ENCODE peak calls at places on chromosome 13, in seven cellular contexts. D, Y, P, H, T, A and F are unnamed samples.

GRCh38 chr13:54183166-54183565 is 1154.6 kb downstream of the OLFM4 start:
- DNase-seq in D (no peak), Y (no peak), P (no peak), H (no peak), T (no peak), A (no peak), F (no peak)

GRCh38 chr13:21051675-21052074 is 9.7 kb downstream of the LATS2 start:
- DNase-seq in D (no peak), Y (no peak), P (no peak), H (no peak), T (no peak), A (no peak), F (no peak)

GRCh38 chr13:48487968-48488367 is 44.9 kb downstream of the RCBTB2 start:
- DNase-seq in D (no peak), Y (no peak), P (no peak), H (no peak), T (no peak), A (no peak), F (no peak)

GRCh38 chr13:66660013-66660804 is 569.9 kb downstream of the PCDH9 start:
- DNase-seq in D (no peak), Y (peak; percentile 69), P (no peak), H (no peak), T (no peak), A (no peak), F (no peak)

GRCh38 chr13:50080158-50080855 is 65.1 kb downstream of the KCNRG start:
- DNase-seq in D (no peak), Y (peak; percentile 63), P (no peak), H (no peak), T (peak; percentile 38), A (peak; percentile 50), F (no peak)

GRCh38 chr13:94033098-94033497 is 446.4 kb downstream of the DCT start:
- DNase-seq in D (no peak), Y (no peak), P (no peak), H (no peak), T (no peak), A (no peak), F (no peak)

GRCh38 chr13:102763745-102764144 is 9.8 kb downstream of the TEX30 start:
- DNase-seq in D (no peak), Y (no peak), P (no peak), H (no peak), T (no peak), A (no peak), F (no peak)

GRCh38 chr13:72839831-72840426 is 58.0 kb downstream of the PIBF1 start:
- DNase-seq in D (peak; percentile 3), Y (peak; percentile 45), P (no peak), H (peak; percentile 35), T (no peak), A (peak; percentile 35), F (no peak)

GRCh38 chr13:83733293-83733692 is 149.0 kb downstream of the SLITRK1 start:
- DNase-seq in D (no peak), Y (no peak), P (no peak), H (no peak), T (no peak), A (no peak), F (no peak)

GRCh38 chr13:76463314-76463713 is 422.9 kb downstream of the KCTD12 start:
- DNase-seq in D (no peak), Y (no peak), P (no peak), H (no peak), T (no peak), A (no peak), F (no peak)

GRCh38 chr13:82961757-82962156 is 920.5 kb downstream of the SLITRK1 start:
- DNase-seq in D (no peak), Y (no peak), P (no peak), H (no peak), T (no peak), A (no peak), F (no peak)

GRCh38 chr13:32178763-32179162 is 136.4 kb downstream of the ZAR1L start:
- DNase-seq in D (no peak), Y (no peak), P (no peak), H (no peak), T (no peak), A (no peak), F (no peak)

GRCh38 chr13:36359301-36359950 is 13.2 kb upstream of the SPART start:
- DNase-seq in D (no peak), Y (no peak), P (no peak), H (no peak), T (no peak), A (peak; percentile 30), F (no peak)

GRCh38 chr13:20553309-20553708 is 13.6 kb upstream of the IFT88 start:
- DNase-seq in D (no peak), Y (no peak), P (no peak), H (no peak), T (no peak), A (no peak), F (no peak)

GRCh38 chr13:105979586-105979985 is 555.9 kb downstream of the EFNB2 start:
- DNase-seq in D (no peak), Y (no peak), P (no peak), H (no peak), T (no peak), A (no peak), F (no peak)

GRCh38 chr13:67148219-67148583 is 81.9 kb downstream of the PCDH9 start:
- DNase-seq in D (no peak), Y (peak; percentile 82), P (no peak), H (no peak), T (no peak), A (no peak), F (no peak)

GRCh38 chr13:40676007-40676406 is 9.6 kb upstream of the FOXO1 start:
- DNase-seq in D (no peak), Y (no peak), P (no peak), H (no peak), T (no peak), A (no peak), F (no peak)

DNA sequence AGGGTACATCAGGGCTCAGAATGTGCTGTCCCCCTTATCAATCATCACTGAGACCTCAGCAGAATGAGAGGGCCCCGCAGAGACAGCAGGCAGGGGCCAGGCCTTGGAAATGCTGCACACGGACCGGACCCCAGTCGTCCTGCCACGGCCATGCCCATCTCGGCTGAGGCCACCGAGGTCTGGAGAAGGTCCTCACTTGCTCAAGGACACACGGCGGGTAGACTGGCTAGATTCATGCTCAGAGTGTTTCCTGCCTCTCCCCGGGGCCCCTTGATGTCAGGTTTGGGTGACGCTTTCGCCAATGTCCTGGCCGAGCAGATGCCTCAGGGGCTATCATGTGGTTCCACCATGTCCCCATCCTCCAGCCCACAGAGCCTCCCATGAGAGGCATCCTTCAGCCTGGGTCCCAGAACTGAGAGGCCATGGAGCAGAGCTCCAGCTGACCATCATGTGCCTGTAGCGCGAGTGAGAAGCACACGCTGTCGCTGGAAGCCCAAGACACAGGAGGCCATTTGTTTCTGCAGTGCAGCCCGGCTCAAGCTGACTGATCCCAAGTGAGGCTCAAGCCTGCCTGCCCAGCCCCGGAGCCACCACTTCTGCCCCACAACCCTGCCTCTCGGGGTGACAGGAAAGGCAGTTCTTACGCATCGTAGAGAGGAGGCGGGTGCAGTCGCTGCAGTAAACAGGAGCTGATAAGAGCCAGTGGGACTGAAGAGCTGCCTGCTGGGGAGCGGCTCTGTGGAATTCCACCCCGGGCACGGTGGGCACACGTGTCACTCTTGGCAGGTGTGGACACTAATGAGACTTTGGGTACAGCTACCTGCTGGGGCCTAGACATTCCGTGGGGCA is 53.9 kb upstream of the GAS6 start:
- DNase-seq in D (no peak), Y (no peak), P (peak; percentile 15), H (no peak), T (no peak), A (peak; percentile 9), F (no peak)
- TF ChIP-seq POLR2A in D (no peak), Y (no peak), P (no peak), H (no peak), T (no peak), A (no peak), F (no peak)

DNA sequence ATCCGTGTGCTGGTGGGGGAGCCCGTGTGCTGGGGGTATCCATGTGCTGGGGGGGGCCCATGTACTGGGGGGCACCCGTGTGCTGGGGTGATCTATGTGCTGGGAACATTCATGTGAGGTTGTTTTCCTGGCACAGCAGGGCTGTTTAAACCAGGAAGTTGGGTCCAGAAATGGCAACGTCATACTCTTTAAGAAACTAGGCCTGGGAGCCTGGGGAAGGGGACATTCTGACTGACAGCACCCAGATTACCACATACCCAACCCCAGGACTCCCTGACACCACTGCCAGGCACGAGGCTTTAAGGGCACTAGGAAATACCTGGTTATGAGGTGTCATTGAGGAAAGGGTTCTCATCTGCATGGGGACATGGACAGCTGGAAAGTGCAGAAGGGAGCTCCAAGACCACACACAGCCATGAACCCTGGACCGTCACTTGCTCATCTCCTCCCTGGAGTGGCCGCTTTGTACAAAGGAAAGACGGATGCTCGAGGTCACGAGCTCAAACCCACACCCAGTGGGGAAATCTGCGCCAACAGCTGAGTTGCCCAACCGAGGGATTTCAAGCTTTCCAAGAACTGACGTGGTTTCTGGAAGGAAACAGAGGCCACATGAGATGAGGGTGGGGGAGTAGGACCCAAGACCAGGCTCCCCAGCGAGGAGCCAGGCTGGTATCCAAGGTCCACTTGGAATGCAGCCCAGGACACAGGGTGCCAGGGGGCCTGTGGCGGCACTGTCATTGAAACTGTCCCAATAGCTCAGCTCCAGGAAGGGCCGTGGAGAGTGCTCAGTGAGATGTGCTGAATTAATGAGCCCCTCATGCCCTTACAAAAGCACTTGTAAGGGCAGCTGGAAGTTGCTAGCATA is 40.9 kb downstream of the RAB20 start:
- DNase-seq in D (no peak), Y (no peak), P (peak; percentile 71), H (peak; percentile 90), T (peak; percentile 91), A (peak; percentile 96), F (no peak)
- H3K4me1 ChIP-seq in D (peaks cover 13% of the 10 kb centered on the region), Y (no peaks in the 10 kb centered on the region), P (peaks cover 4% of the 10 kb centered on the region), H (peaks cover 41% of the 10 kb centered on the region), T (peaks cover 46% of the 10 kb centered on the region), A (peaks cover 56% of the 10 kb centered on the region), F (peaks cover 39% of the 10 kb centered on the region)

DNA sequence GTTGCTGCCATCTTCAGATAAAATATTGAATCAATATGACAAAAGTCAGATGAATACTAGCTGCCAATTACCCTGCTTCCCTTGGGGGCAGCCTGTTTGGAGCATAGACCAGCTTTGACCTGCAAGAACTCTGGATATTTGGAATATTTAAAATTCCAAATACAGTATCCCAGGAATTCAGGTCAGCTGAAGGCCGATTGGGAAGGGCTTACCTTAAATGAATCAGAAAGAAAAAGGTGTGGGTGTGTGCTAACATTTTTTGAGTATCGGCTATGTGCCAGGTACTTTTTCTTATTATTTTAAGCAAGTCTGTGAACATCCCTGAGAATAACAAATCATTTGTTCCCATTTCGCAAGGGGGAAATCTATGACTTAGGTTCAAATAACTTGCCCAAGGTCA is 1.8 kb upstream of the RUBCNL start:
- DNase-seq in D (no peak), Y (no peak), P (no peak), H (no peak), T (no peak), A (no peak), F (no peak)
- H3K27me3 ChIP-seq in D (no peaks in the 10 kb centered on the region), Y (peaks cover 34% of the 10 kb centered on the region), P (peaks cover 5% of the 10 kb centered on the region), H (peaks cover 21% of the 10 kb centered on the region), T (no peaks in the 10 kb centered on the region), A (peaks cover 10% of the 10 kb centered on the region), F (peaks cover 63% of the 10 kb centered on the region)

DNA sequence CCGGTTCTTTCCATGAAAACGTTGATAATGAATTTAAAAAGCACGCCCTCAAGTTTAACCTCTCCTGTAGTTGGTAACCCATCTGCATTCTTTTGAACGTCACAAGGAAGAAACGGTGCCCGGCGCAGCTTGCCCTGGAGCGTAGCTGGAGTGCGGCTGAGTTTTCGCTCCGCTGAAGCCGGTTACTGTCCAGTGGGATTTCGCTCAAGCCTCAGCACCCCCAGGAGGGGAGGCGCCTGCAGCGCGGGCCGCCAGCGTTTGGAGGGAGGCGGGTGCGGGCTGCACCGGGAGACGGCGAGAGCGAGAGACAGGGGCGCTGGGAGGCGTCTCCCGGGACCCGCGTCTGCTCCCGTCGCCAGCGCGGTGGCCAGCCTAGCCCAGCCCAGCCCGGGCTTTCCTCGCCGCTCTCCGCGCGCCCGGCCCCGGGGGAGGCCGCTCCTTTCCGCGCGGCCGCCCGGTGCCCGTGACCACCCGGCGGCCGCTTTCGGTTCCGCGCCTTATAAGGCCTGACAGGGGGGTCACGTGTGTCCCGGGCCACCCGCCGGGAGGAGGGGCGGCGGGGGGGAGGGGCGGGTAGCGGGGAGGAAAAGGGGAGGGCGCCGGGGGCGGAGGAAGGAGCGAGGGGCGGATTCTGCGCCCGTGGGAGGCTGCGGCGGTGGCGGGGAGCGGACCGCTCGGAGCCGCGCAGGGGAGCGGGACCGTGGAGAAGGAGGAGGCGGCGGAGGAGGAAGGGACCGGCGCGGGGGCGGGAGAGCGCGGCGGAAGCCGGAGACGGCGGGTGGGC is 8.3 kb upstream of the DGKH start:
- DNase-seq in D (peak; percentile 25), Y (peak; percentile 83), P (peak; percentile 84), H (peak; percentile 93), T (peak; percentile 89), A (peak; percentile 91), F (peak; percentile 48)
- TF ChIP-seq POLR2A in D (peak; percentile 97), Y (peak; percentile 93), P (no peak), H (peak; percentile 98), T (peak; percentile 69), A (peak; percentile 82), F (no peak)